ENCODE peak calls at places on chromosomes 16 and 17, in four cellular contexts. One of them, this sample, is unnamed.
A peak's percentile ranks its signal among the peaks of the same experiment; 100 is the strongest.

GRCh38 chr17:49851387-49852291 is 3.8 kb upstream of the TAC4 start:
- DNase-seq in breast epithelium: peak; percentile 40
- DNase-seq in Caco-2: peak; percentile 92
- DNase-seq in CD8-positive, alpha-beta T cell: peak; percentile 74
- DNase-seq in this sample: peak; percentile 87

GRCh38 chr17:50266384-50267073 is 7.7 kb upstream of the TMEM92 start:
- DNase-seq in Caco-2: no peak
- DNase-seq in breast epithelium: peak; percentile 47
- DNase-seq in CD8-positive, alpha-beta T cell: no peak
- DNase-seq in this sample: peak; percentile 92

GRCh38 chr17:66691644-66692500 is 143.0 kb upstream of the CACNG5 start:
- DNase-seq in CD8-positive, alpha-beta T cell: peak; percentile 37
- DNase-seq in breast epithelium: no peak
- DNase-seq in Caco-2: no peak
- DNase-seq in this sample: no peak

GRCh38 chr17:63601439-63602371 is 1.0 kb downstream of the TACO1 start:
- DNase-seq in breast epithelium: no peak
- DNase-seq in Caco-2: no peak
- DNase-seq in CD8-positive, alpha-beta T cell: no peak
- DNase-seq in this sample: no peak

GRCh38 chr16:74053310-74053709 is 243.3 kb upstream of the PSMD7 start:
- DNase-seq in breast epithelium: no peak
- DNase-seq in CD8-positive, alpha-beta T cell: no peak
- DNase-seq in Caco-2: no peak
- DNase-seq in this sample: no peak

GRCh38 chr16:35203636-35204035 is 1744.2 kb downstream of the TP53TG3F start:
- DNase-seq in Caco-2: no peak
- DNase-seq in CD8-positive, alpha-beta T cell: no peak
- DNase-seq in breast epithelium: no peak
- DNase-seq in this sample: no peak

GRCh38 chr17:33200587-33200986 is 92.5 kb downstream of the ASIC2 start:
- DNase-seq in breast epithelium: no peak
- DNase-seq in CD8-positive, alpha-beta T cell: no peak
- DNase-seq in Caco-2: peak; percentile 10
- DNase-seq in this sample: no peak

GRCh38 chr16:89822188-89823086 is 5.8 kb upstream of the SPIRE2 start:
- DNase-seq in Caco-2: peak; percentile 92
- DNase-seq in CD8-positive, alpha-beta T cell: no peak
- DNase-seq in breast epithelium: no peak
- DNase-seq in this sample: no peak

GRCh38 chr17:8841844-8842243 is 25.6 kb downstream of the PIK3R6 start:
- DNase-seq in breast epithelium: no peak
- DNase-seq in Caco-2: no peak
- DNase-seq in CD8-positive, alpha-beta T cell: no peak
- DNase-seq in this sample: no peak

GRCh38 chr17:2337811-2338657 is 733 bp downstream of the SGSM2 start:
- DNase-seq in Caco-2: peak; percentile 80
- DNase-seq in CD8-positive, alpha-beta T cell: peak; percentile 57
- DNase-seq in breast epithelium: peak; percentile 58
- DNase-seq in this sample: peak; percentile 61

GRCh38 chr17:76943781-76944213 is 75.6 kb downstream of the MGAT5B start:
- DNase-seq in CD8-positive, alpha-beta T cell: no peak
- DNase-seq in breast epithelium: no peak
- DNase-seq in Caco-2: no peak
- DNase-seq in this sample: no peak

GRCh38 chr16:53378138-53378537 is 56.1 kb upstream of the RBL2 start:
- DNase-seq in CD8-positive, alpha-beta T cell: no peak
- DNase-seq in breast epithelium: no peak
- DNase-seq in Caco-2: no peak
- DNase-seq in this sample: no peak

GRCh38 chr17:40727447-40728231 is 24.1 kb upstream of the KRT24 start:
- DNase-seq in Caco-2: no peak
- DNase-seq in CD8-positive, alpha-beta T cell: no peak
- DNase-seq in breast epithelium: no peak
- DNase-seq in this sample: no peak

GRCh38 chr16:3576211-3576610 is 992 bp downstream of the NLRC3 start:
- DNase-seq in CD8-positive, alpha-beta T cell: peak; percentile 23
- DNase-seq in Caco-2: no peak
- DNase-seq in breast epithelium: no peak
- DNase-seq in this sample: no peak

GRCh38 chr17:5078106-5079028 is at the start of gene ZFP3:
- DNase-seq in breast epithelium: peak; percentile 75
- DNase-seq in Caco-2: peak; percentile 85
- DNase-seq in CD8-positive, alpha-beta T cell: peak; percentile 73
- DNase-seq in this sample: peak; percentile 76

GRCh38 chr17:50094243-50094752 is 853 bp upstream of the PDK2 start:
- DNase-seq in CD8-positive, alpha-beta T cell: peak; percentile 85
- DNase-seq in breast epithelium: peak; percentile 83
- DNase-seq in Caco-2: peak; percentile 80
- DNase-seq in this sample: peak; percentile 91

GRCh38 chr17:76365256-76365903 is 11.7 kb upstream of the PRPSAP1 start:
- DNase-seq in breast epithelium: no peak
- DNase-seq in CD8-positive, alpha-beta T cell: no peak
- DNase-seq in Caco-2: no peak
- DNase-seq in this sample: no peak

GRCh38 chr16:51773491-51773890 is 622.4 kb upstream of the SALL1 start:
- DNase-seq in breast epithelium: no peak
- DNase-seq in CD8-positive, alpha-beta T cell: no peak
- DNase-seq in Caco-2: no peak
- DNase-seq in this sample: no peak

GRCh38 chr17:62052765-62053338 is 12.2 kb downstream of the MED13 start:
- DNase-seq in CD8-positive, alpha-beta T cell: no peak
- DNase-seq in Caco-2: no peak
- DNase-seq in breast epithelium: no peak
- DNase-seq in this sample: no peak

GRCh38 chr17:9470171-9470570 is 105.4 kb downstream of the STX8 start:
- DNase-seq in CD8-positive, alpha-beta T cell: no peak
- DNase-seq in Caco-2: no peak
- DNase-seq in breast epithelium: no peak
- DNase-seq in this sample: no peak

GRCh38 chr17:296906-297690 is 55.5 kb downstream of the RPH3AL start:
- DNase-seq in CD8-positive, alpha-beta T cell: no peak
- DNase-seq in Caco-2: no peak
- DNase-seq in breast epithelium: no peak
- DNase-seq in this sample: no peak

GRCh38 chr17:7932483-7932891 is 481 bp downstream of the CNTROB start:
- DNase-seq in CD8-positive, alpha-beta T cell: no peak
- DNase-seq in Caco-2: no peak
- DNase-seq in breast epithelium: peak; percentile 34
- DNase-seq in this sample: no peak

GRCh38 chr17:67138392-67138791 is 94.0 kb downstream of the CACNG1 start:
- DNase-seq in CD8-positive, alpha-beta T cell: no peak
- DNase-seq in breast epithelium: no peak
- DNase-seq in Caco-2: no peak
- DNase-seq in this sample: no peak

GRCh38 chr17:18859256-18859655 is 1.3 kb downstream of the PRPSAP2 start:
- DNase-seq in breast epithelium: no peak
- DNase-seq in CD8-positive, alpha-beta T cell: no peak
- DNase-seq in Caco-2: peak; percentile 11
- DNase-seq in this sample: no peak

GRCh38 chr16:85303354-85303883 is 191.1 kb upstream of the CIBAR2 start:
- DNase-seq in Caco-2: peak; percentile 62
- DNase-seq in breast epithelium: no peak
- DNase-seq in CD8-positive, alpha-beta T cell: peak; percentile 69
- DNase-seq in this sample: no peak

GRCh38 chr17:80633994-80634566 is 89.4 kb downstream of the RPTOR start:
- DNase-seq in CD8-positive, alpha-beta T cell: no peak
- DNase-seq in breast epithelium: no peak
- DNase-seq in Caco-2: no peak
- DNase-seq in this sample: no peak

GRCh38 chr16:85946680-85947510 is 47.9 kb downstream of the IRF8 start:
- DNase-seq in breast epithelium: no peak
- DNase-seq in Caco-2: no peak
- DNase-seq in CD8-positive, alpha-beta T cell: no peak
- DNase-seq in this sample: no peak

GRCh38 chr17:21211825-21212479 is 2.0 kb downstream of the TMEM11 start:
- DNase-seq in CD8-positive, alpha-beta T cell: no peak
- DNase-seq in Caco-2: no peak
- DNase-seq in breast epithelium: no peak
- DNase-seq in this sample: no peak

GRCh38 chr17:52606590-52606989 is 448.1 kb upstream of the CA10 start:
- DNase-seq in breast epithelium: no peak
- DNase-seq in Caco-2: no peak
- DNase-seq in CD8-positive, alpha-beta T cell: no peak
- DNase-seq in this sample: no peak

GRCh38 chr16:1613240-1613639 is 1.1 kb downstream of the CRAMP1 start:
- DNase-seq in CD8-positive, alpha-beta T cell: peak; percentile 33
- DNase-seq in breast epithelium: no peak
- DNase-seq in Caco-2: peak; percentile 5
- DNase-seq in this sample: no peak

GRCh38 chr16:77722315-77723107 is at the start of gene NUDT7:
- DNase-seq in Caco-2: peak; percentile 99
- DNase-seq in breast epithelium: peak; percentile 96
- DNase-seq in CD8-positive, alpha-beta T cell: peak; percentile 87
- DNase-seq in this sample: peak; percentile 99
- TF ChIP-seq CTCF in Caco-2: peak; percentile 44
- TF ChIP-seq CTCF in breast epithelium: no peak
- TF ChIP-seq CTCF in CD8-positive, alpha-beta T cell: no peak
- TF ChIP-seq CTCF in this sample: no peak

GRCh38 chr17:57552114-57552601 is 192.9 kb downstream of the CCDC182 start:
- DNase-seq in CD8-positive, alpha-beta T cell: peak; percentile 42
- DNase-seq in Caco-2: no peak
- DNase-seq in breast epithelium: no peak
- DNase-seq in this sample: no peak
- H3K4me1 ChIP-seq in CD8-positive, alpha-beta T cell: peaks cover 26% of the 10 kb centered on the region
- H3K4me1 ChIP-seq in Caco-2: peaks cover 32% of the 10 kb centered on the region
- H3K4me1 ChIP-seq in breast epithelium: no peaks in the 10 kb centered on the region
- H3K4me1 ChIP-seq in this sample: no peaks in the 10 kb centered on the region

DNA sequence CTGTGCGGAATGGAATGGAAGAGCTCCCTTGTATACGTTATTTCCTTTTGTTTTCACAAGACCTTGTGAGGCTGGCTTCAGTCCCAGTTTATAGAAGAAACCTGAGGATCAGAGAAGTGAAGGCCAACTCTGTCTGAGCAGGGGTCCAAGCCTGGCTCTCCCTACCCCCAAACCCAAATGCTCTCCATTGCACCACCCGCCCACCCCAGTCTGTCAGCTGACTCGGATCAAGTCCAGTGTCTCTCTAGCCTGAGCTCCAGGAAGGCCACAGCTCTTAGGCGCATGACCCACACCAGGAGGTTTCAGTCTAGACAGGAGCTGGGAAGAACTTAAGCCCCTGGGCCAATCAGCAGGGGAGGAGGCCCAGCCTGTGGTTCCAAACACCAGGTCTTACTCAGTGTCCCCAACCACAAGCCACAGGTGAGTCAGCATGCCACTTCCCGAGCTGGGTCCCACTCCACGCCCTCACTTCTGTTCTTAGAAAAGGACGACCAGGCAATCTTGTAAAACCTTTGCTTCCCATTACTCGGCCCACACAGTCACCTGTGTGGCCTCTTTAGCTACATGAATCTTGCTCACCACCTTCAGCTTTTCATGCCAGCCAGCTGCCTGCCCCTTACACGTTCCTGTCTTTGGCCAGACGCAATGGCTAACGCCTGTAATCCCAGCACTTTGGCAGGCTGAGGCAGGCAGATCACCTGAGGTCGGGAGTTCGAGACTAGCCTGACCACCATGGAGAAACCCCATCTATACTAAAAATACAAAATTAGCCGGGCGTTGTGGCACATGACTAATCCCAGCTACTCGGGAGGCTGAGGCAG is 27.8 kb downstream of the TK2 start:
- DNase-seq in CD8-positive, alpha-beta T cell: peak; percentile 90
- DNase-seq in breast epithelium: peak; percentile 67
- DNase-seq in Caco-2: no peak
- DNase-seq in this sample: no peak
- TF ChIP-seq CTCF in CD8-positive, alpha-beta T cell: no peak
- TF ChIP-seq CTCF in breast epithelium: no peak
- TF ChIP-seq CTCF in Caco-2: no peak
- TF ChIP-seq CTCF in this sample: no peak

GRCh38 chr17:17758443-17758842 is 77.2 kb downstream of the RAI1 start:
- DNase-seq in breast epithelium: no peak
- DNase-seq in CD8-positive, alpha-beta T cell: no peak
- DNase-seq in Caco-2: no peak
- DNase-seq in this sample: no peak

GRCh38 chr17:17754719-17755686 is 73.7 kb downstream of the RAI1 start:
- DNase-seq in CD8-positive, alpha-beta T cell: no peak
- DNase-seq in breast epithelium: no peak
- DNase-seq in Caco-2: no peak
- DNase-seq in this sample: no peak

GRCh38 chr17:17757944-17758343 is 76.7 kb downstream of the RAI1 start:
- DNase-seq in CD8-positive, alpha-beta T cell: no peak
- DNase-seq in Caco-2: no peak
- DNase-seq in breast epithelium: no peak
- DNase-seq in this sample: no peak

GRCh38 chr17:17757391-17757791 is 76.1 kb downstream of the RAI1 start:
- DNase-seq in Caco-2: no peak
- DNase-seq in breast epithelium: no peak
- DNase-seq in CD8-positive, alpha-beta T cell: peak; percentile 48
- DNase-seq in this sample: no peak

GRCh38 chr17:17755715-17756114 is 74.5 kb downstream of the RAI1 start:
- DNase-seq in breast epithelium: no peak
- DNase-seq in Caco-2: no peak
- DNase-seq in CD8-positive, alpha-beta T cell: no peak
- DNase-seq in this sample: no peak
- H3K4me1 ChIP-seq in breast epithelium: no peaks in the 10 kb centered on the region
- H3K4me1 ChIP-seq in Caco-2: peaks cover 5% of the 10 kb centered on the region
- H3K4me1 ChIP-seq in CD8-positive, alpha-beta T cell: peaks cover 76% of the 10 kb centered on the region
- H3K4me1 ChIP-seq in this sample: peaks cover 22% of the 10 kb centered on the region

GRCh38 chr17:82839617-82840292 is at the start of gene ZNF750:
- DNase-seq in CD8-positive, alpha-beta T cell: no peak
- DNase-seq in breast epithelium: peak; percentile 68
- DNase-seq in Caco-2: no peak
- DNase-seq in this sample: no peak
- TF ChIP-seq CTCF in CD8-positive, alpha-beta T cell: no peak
- TF ChIP-seq CTCF in breast epithelium: no peak
- TF ChIP-seq CTCF in Caco-2: no peak
- TF ChIP-seq CTCF in this sample: no peak

GRCh38 chr16:50284131-50284911 is 18.0 kb downstream of the ADCY7 start:
- DNase-seq in CD8-positive, alpha-beta T cell: peak; percentile 48
- DNase-seq in breast epithelium: no peak
- DNase-seq in Caco-2: no peak
- DNase-seq in this sample: peak; percentile 76
- H3K4me1 ChIP-seq in CD8-positive, alpha-beta T cell: peaks cover 68% of the 10 kb centered on the region
- H3K4me1 ChIP-seq in breast epithelium: no peaks in the 10 kb centered on the region
- H3K4me1 ChIP-seq in Caco-2: no peaks in the 10 kb centered on the region
- H3K4me1 ChIP-seq in this sample: no peaks in the 10 kb centered on the region

GRCh38 chr17:46061435-46061834 is 62.4 kb downstream of the STH start:
- DNase-seq in breast epithelium: no peak
- DNase-seq in CD8-positive, alpha-beta T cell: no peak
- DNase-seq in Caco-2: no peak
- DNase-seq in this sample: no peak
- TF ChIP-seq CTCF in breast epithelium: peak; percentile 21
- TF ChIP-seq CTCF in CD8-positive, alpha-beta T cell: peak; percentile 51
- TF ChIP-seq CTCF in Caco-2: peak; percentile 12
- TF ChIP-seq CTCF in this sample: peak; percentile 25

DNA sequence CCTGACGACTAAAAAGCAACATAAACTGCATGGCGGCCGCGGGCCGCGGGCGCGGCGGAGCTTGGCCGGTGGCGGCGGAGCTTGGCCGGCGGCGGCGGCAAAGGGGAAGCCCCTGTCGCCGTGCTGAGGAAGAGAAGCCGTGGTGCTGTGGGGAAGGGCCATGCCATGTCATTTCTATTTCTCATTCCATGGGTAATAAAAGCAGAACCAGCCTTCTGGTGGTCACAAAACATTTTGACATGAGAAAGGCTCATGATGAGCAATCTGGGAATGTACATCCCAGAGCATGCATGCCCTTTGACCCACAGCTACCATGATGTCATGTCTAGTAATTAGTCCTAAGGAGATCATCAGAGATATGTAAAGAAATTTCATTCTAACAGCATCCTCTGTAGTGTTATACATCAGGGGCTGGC is 23.9 kb upstream of the HEATR6 start:
- DNase-seq in breast epithelium: no peak
- DNase-seq in Caco-2: peak; percentile 39
- DNase-seq in CD8-positive, alpha-beta T cell: no peak
- DNase-seq in this sample: no peak
- H3K4me1 ChIP-seq in breast epithelium: no peaks in the 10 kb centered on the region
- H3K4me1 ChIP-seq in Caco-2: peaks cover 3% of the 10 kb centered on the region
- H3K4me1 ChIP-seq in CD8-positive, alpha-beta T cell: peaks cover 5% of the 10 kb centered on the region
- H3K4me1 ChIP-seq in this sample: no peaks in the 10 kb centered on the region

This sample was measured in tibial artery.